ENCODE peak calls at places on chromosome 3, in five cellular contexts. B, I, V, S and O are unnamed samples.

GRCh38 chr3:12829886-12830784 is 11.2 kb downstream of the RPL32 start:
- DNase-seq in V (no peak), I (no peak), B (no peak), S (no peak), O (no peak)

GRCh38 chr3:77468408-77469045 is 428.6 kb downstream of the ROBO2 start:
- DNase-seq in I (no peak), V (no peak), S (no peak), B (no peak), O (no peak)

GRCh38 chr3:71006810-71007785 is 576.4 kb downstream of the FOXP1 start:
- DNase-seq in V (no peak), S (no peak), B (no peak), I (no peak), O (peak)

GRCh38 chr3:148006508-148006907 is 597.3 kb downstream of the ZIC1 start:
- DNase-seq in V (no peak), S (no peak), I (no peak), B (no peak), O (no peak)

GRCh38 chr3:149832086-149832485 is 19.1 kb downstream of the RNF13 start:
- DNase-seq in I (no peak), B (no peak), S (no peak), V (no peak), O (no peak)

GRCh38 chr3:43001094-43001553 is 22.0 kb downstream of the GASK1A start:
- DNase-seq in S (no peak), V (peak), B (peak), I (peak), O (no peak)

GRCh38 chr3:197701851-197702250 is 34.9 kb downstream of the RUBCN start:
- DNase-seq in V (no peak), B (no peak), I (no peak), S (no peak), O (no peak)

GRCh38 chr3:12158387-12159226 is at the start of gene TIMP4:
- DNase-seq in I (peak), B (peak), S (no peak), V (peak), O (no peak)

GRCh38 chr3:134333522-134334181 is 40.6 kb downstream of the AMOTL2 start:
- DNase-seq in V (peak), B (peak), S (no peak), I (no peak), O (no peak)

GRCh38 chr3:155859859-155860258 is 5.6 kb upstream of the SLC33A1 start:
- DNase-seq in B (no peak), I (no peak), S (no peak), V (no peak), O (peak)

GRCh38 chr3:58074126-58074715 is 66.0 kb downstream of the FLNB start:
- DNase-seq in I (no peak), V (no peak), B (no peak), S (no peak), O (no peak)

GRCh38 chr3:39255503-39256325 is 24.1 kb downstream of the CX3CR1 start:
- DNase-seq in I (peak), B (no peak), V (peak), S (no peak), O (no peak)

GRCh38 chr3:101379695-101380376 is 59.5 kb upstream of the IMPG2 start:
- DNase-seq in B (no peak), V (no peak), I (no peak), S (no peak), O (no peak)

GRCh38 chr3:178480795-178481194 is 55.4 kb upstream of the KCNMB2 start:
- DNase-seq in V (no peak), I (no peak), B (no peak), S (no peak), O (no peak)

GRCh38 chr3:157532529-157533297 is 29.5 kb upstream of the VEPH1 start:
- DNase-seq in I (no peak), S (no peak), V (no peak), B (no peak), O (peak)

DNA sequence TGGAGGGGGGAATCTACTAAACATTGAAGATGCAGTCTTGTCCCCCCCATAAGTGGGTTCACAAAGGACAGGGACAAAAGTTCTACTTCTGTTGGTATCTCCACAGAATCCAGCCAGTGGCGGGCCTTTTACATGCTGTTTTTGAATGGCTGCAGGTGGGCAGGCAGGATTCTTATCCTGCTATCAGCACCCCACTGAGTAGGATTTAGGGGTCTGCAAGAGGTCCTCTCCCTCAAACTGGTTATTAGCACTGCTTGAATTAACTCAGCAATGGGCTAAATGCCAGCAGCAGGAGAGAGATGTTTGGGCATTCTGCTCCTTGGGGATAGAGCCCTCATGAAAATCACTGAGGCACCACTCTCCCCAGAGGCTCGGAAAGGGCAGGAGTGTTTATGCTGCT is 40.3 kb downstream of the SEMA5B start:
- DNase-seq in I (no peak), B (no peak), V (no peak), S (no peak), O (no peak)
- H3K27ac ChIP-seq in I (no peak), B (no peak), V (no peak), S (no peak), O (no peak)

DNA sequence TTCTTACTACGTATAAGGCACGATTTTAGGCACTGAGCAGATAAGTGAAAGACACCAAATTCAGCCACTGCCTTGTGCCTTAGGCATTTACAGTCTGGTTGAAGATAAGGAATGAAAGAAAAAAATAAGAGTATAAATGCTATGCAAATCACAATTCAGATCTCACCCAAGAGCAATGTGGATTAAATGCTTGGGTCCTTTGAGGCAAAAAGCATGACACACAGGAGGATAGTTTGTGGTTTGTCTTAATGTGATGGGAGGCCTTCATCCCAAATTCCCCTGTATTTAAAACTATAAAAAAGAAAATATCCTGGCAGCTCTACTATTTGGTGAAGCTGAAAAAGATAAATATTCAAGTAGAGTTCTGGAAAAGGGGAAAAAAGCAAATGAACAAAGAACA is 79.8 kb downstream of the TGFBR2 start:
- DNase-seq in S (no peak), I (no peak), V (no peak), B (no peak), O (no peak)
- H3K27ac ChIP-seq in S (no peak), I (peak), V (peak), B (peak), O (peak)

DNA sequence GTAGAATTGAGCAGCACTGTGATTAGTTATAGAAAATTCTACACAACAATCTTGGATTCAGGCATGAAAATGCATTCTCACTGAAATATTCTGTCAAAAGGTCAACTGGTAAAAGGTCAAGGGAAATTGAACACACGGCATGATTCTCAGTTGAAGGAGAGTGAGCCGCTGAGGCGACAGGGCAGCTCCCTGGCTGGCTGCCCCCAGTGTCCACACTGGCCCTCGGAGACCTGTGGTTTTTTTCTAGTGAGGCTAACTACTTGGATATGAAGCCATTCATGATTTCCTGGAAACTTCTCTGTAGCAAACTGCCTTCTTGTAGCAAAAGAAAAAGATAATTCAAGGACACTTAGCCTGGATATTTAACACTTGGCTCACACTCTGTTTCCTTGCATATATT is 37.2 kb downstream of the AADACL2 start:
- DNase-seq in I (peak), B (no peak), S (no peak), V (peak), O (no peak)
- H3K27ac ChIP-seq in I (peak), B (no peak), S (no peak), V (peak), O (no peak)

GRCh38 chr3:45546223-45546622 is 48.3 kb upstream of the LIMD1 start:
- DNase-seq in I (no peak), V (no peak), S (no peak), B (no peak), O (no peak)

GRCh38 chr3:45541326-45542321 is 52.9 kb upstream of the LIMD1 start:
- DNase-seq in B (no peak), I (no peak), S (no peak), V (no peak), O (no peak)

GRCh38 chr3:45545476-45545875 is 49.1 kb upstream of the LIMD1 start:
- DNase-seq in I (no peak), S (no peak), V (peak), B (peak), O (no peak)

GRCh38 chr3:45544719-45545296 is 49.7 kb upstream of the LIMD1 start:
- DNase-seq in S (no peak), B (no peak), V (no peak), I (no peak), O (no peak)

DNA sequence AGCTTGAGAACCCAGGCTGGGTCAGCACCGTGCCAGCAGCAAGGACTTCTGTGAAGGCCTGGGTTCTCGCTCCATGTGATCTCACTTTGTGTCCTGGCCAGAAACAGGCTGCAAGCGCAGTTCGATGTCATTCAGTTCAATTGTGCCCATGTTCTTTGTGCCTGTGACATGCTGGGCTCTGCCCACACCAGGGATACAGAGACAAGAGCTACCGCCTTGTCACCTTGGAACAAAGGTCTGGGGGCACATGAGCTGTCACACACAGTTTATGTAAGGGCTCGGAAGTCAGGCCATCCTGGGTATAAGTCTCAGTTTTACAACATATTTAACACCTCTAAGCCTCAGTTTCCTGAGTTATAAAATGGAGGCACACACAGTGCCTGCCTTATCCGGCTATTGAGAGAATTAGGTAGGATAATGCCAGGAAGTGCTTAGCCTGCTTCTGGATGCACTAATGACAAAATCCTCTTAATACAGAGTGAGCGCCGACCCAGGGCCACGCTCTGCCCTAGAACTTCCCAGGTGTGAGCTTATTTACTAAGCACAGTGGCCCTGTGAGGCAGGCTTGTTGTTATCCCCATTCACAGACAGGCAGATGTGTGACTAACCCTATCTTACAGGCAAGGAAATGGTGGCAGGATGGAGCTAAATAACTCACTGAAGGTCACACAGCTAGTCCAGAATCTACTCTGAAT is 50.4 kb upstream of the LIMD1 start:
- DNase-seq in I (no peak), S (no peak), B (no peak), V (no peak), O (no peak)
- H3K27ac ChIP-seq in I (no peak), S (no peak), B (no peak), V (no peak), O (no peak)

DNA sequence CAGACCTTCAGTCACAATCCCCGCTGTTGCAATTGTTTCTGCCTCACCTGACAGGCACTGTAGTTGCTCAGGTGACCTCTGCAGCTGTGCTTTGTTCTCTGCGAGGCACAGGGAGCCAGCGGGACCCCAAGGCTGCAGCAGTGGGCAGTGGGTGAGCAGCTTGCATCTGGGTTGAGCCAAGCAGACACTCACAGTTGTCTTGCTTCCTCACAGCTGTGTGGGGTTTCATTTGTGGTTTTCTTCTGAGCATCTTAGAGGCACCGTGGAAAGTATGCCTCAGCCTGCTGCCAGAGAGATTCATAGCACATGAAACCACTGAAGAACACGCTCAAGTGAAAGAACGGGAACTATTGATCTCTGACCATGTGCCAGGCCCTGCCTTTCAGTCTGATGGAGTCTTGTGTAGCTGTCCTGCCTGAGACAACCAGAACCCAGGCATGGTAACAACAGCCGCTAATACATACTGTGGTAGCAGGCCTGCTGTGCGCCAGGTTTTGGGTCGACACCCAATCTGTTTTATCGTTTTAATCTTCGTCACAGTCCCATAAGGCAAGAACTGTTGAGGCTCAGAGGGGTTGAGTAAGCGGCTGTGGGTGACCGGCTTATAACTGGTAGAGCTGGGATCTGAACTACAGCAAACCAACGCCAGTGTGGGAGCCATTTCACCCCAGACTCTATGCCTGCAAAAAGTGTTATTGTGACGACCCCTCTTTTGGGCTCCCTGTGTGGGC is 33.4 kb downstream of the GRK7 start:
- DNase-seq in B (no peak), I (peak), V (no peak), S (peak), O (peak)
- H3K27ac ChIP-seq in B (peak), I (peak), V (peak), S (peak), O (peak)

DNA sequence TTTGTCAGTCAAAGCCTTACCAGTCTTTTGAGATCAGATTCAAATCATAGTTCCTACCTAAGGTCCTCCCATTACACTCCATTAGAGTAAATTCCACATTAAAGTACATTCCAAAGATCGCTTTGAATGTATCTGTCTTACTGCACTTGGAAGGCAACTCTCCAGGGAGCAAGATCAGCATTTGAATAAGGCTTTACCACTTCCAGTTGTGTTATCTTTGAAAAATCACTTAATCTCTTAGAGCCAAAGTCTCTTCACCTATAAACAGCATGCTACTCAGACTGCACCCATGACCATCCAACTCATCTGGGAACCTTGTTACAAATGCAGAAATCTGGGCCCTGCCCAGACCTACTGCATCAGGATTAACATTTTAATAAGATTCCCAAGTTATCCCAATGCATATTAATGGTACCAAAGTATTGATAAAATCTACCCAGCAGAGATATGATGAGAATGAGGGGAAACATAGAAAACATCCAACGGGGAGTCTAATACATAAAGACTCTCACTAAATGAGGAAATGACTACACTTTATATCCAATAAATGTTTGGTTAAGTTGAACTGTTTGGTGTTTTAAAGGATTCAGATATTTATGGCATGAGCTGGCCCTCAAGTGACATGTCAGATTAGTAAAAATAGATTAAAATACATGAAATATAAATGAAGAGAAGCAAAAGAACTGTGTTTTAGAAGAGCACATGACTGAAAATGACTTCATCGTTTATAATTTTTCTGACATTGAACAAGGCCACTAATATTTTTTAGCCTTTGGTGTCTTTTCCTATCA is 75.9 kb downstream of the TNIK start:
- DNase-seq in S (no peak), V (no peak), B (no peak), I (no peak), O (no peak)
- H3K27ac ChIP-seq in S (no peak), V (no peak), B (no peak), I (no peak), O (no peak)

GRCh38 chr3:114698355-114699105 is 404.7 kb downstream of the TIGIT start:
- DNase-seq in I (no peak), S (no peak), B (no peak), V (no peak), O (no peak)
- H3K27ac ChIP-seq in I (no peak), S (no peak), B (no peak), V (no peak), O (no peak)

DNA sequence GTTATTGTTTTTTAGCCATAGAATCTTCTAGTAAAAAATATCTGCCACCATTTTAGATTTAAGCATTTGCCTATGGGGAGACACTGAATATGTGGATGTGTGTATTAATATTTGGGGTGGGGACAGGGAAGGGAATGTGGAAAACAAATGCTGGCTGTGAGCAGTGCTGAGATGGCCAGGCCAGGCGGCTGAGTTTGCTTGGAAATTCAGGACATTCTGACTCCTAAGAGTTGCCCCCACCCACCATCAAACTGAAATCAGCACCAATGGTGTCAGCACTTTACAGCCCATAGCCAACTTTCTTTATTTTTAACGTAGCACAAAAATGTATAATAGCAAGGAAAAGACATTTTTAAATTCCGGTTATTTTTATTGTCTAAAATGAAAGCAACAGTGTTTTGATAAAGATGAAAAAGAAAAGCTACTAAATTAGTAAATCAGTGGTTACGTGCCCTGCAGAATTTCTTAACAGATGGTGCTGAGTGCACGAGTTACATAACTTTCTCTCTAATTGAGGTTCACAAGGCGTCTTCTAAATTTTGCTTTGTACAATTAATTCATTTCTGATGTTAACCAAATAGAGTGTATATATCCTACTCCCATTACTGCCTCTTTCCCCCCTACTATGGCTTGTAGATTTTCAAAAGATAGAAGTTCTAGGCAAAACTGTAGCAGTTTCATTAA is 34.0 kb downstream of the B3GALNT1 start:
- DNase-seq in S (no peak), V (no peak), B (no peak), I (no peak), O (no peak)
- H3K27ac ChIP-seq in S (no peak), V (peak), B (no peak), I (no peak), O (no peak)

DNA sequence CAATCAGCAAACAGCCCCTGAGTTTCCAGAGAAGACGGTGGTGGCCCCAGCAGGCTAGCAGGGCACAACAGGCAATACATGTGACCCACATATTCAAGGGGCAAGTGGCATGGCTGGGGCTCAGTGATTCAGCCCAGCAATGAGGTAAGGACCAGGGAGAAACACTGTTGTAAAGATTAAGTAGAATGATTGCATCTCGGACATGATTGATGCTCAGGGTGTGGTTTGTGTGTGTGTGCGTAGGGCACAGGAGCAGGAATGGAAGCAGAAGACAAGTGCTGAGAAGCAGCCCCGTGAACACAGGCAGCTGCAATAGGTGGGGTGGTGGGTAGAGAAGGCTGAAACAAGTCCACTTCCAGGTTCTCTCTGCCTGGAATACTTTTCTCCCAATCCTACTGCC is 37.9 kb downstream of the KLHL6 start:
- DNase-seq in V (no peak), I (no peak), S (no peak), B (no peak), O (no peak)
- H3K27ac ChIP-seq in V (no peak), I (no peak), S (peak), B (no peak), O (peak)